ENCODE peak calls at places on chromosome 1, in eight cellular contexts. One of them, this sample, is unnamed.

GRCh38 chr1:171217658-171218443 is 30.4 kb upstream of the FMO1 start:
- DNase-seq in NB4: no peak
- DNase-seq in PC-3: no peak
- DNase-seq in psoas muscle: no peak
- DNase-seq in endothelial cell: no peak
- DNase-seq in A549: no peak
- DNase-seq in spleen: no peak
- DNase-seq in A673: no peak
- DNase-seq in this sample: no peak

GRCh38 chr1:79633456-79633855 is 626.9 kb upstream of the ADGRL4 start:
- DNase-seq in NB4: no peak
- DNase-seq in PC-3: peak; percentile 90
- DNase-seq in psoas muscle: no peak
- DNase-seq in endothelial cell: no peak
- DNase-seq in A549: no peak
- DNase-seq in spleen: no peak
- DNase-seq in A673: no peak
- DNase-seq in this sample: no peak

GRCh38 chr1:230031131-230031530 is 35.9 kb upstream of the GALNT2 start:
- DNase-seq in NB4: peak; percentile 55
- DNase-seq in PC-3: peak; percentile 86
- DNase-seq in psoas muscle: no peak
- DNase-seq in endothelial cell: no peak
- DNase-seq in A549: peak; percentile 24
- DNase-seq in spleen: no peak
- DNase-seq in A673: peak; percentile 18
- DNase-seq in this sample: no peak

GRCh38 chr1:165259236-165259635 is 97.3 kb downstream of the LMX1A start:
- DNase-seq in NB4: no peak
- DNase-seq in PC-3: peak; percentile 14
- DNase-seq in psoas muscle: no peak
- DNase-seq in endothelial cell: no peak
- DNase-seq in A549: no peak
- DNase-seq in spleen: no peak
- DNase-seq in A673: no peak
- DNase-seq in this sample: no peak

GRCh38 chr1:26913389-26913753 is 404 bp downstream of the NR0B2 start:
- DNase-seq in NB4: no peak
- DNase-seq in PC-3: no peak
- DNase-seq in psoas muscle: no peak
- DNase-seq in endothelial cell: no peak
- DNase-seq in A549: no peak
- DNase-seq in spleen: peak; percentile 65
- DNase-seq in A673: no peak
- DNase-seq in this sample: no peak

GRCh38 chr1:26471498-26472329 is 526 bp upstream of the HMGN2 start:
- DNase-seq in NB4: peak; percentile 95
- DNase-seq in PC-3: peak; percentile 59
- DNase-seq in psoas muscle: peak; percentile 83
- DNase-seq in endothelial cell: peak; percentile 67
- DNase-seq in A549: peak; percentile 76
- DNase-seq in spleen: peak; percentile 94
- DNase-seq in A673: peak; percentile 93
- DNase-seq in this sample: peak; percentile 72

GRCh38 chr1:94425821-94426484 is 7.8 kb downstream of the ABCD3 start:
- DNase-seq in NB4: no peak
- DNase-seq in PC-3: no peak
- DNase-seq in psoas muscle: no peak
- DNase-seq in endothelial cell: no peak
- DNase-seq in A549: no peak
- DNase-seq in spleen: no peak
- DNase-seq in A673: no peak
- DNase-seq in this sample: no peak

GRCh38 chr1:75053207-75053606 is 81.0 kb upstream of the LHX8 start:
- DNase-seq in NB4: peak; percentile 4
- DNase-seq in PC-3: peak; percentile 14
- DNase-seq in psoas muscle: no peak
- DNase-seq in endothelial cell: no peak
- DNase-seq in A549: peak; percentile 34
- DNase-seq in spleen: no peak
- DNase-seq in A673: no peak
- DNase-seq in this sample: no peak

GRCh38 chr1:28392027-28392652 is 22.6 kb downstream of the PHACTR4 start:
- DNase-seq in NB4: peak; percentile 82
- DNase-seq in PC-3: peak; percentile 64
- DNase-seq in psoas muscle: no peak
- DNase-seq in endothelial cell: no peak
- DNase-seq in A549: peak; percentile 73
- DNase-seq in spleen: no peak
- DNase-seq in A673: peak; percentile 34
- DNase-seq in this sample: no peak

GRCh38 chr1:44220755-44221154 is 7.5 kb downstream of the DMAP1 start:
- DNase-seq in NB4: no peak
- DNase-seq in PC-3: no peak
- DNase-seq in psoas muscle: no peak
- DNase-seq in endothelial cell: no peak
- DNase-seq in A549: no peak
- DNase-seq in spleen: no peak
- DNase-seq in A673: no peak
- DNase-seq in this sample: no peak

GRCh38 chr1:178931843-178932551 is 61.1 kb upstream of the ANGPTL1 start:
- DNase-seq in NB4: peak; percentile 93
- DNase-seq in PC-3: no peak
- DNase-seq in psoas muscle: peak; percentile 91
- DNase-seq in endothelial cell: no peak
- DNase-seq in A549: no peak
- DNase-seq in spleen: peak; percentile 80
- DNase-seq in A673: peak; percentile 60
- DNase-seq in this sample: no peak

GRCh38 chr1:103489881-103490280 is 35.6 kb upstream of the RNPC3 start:
- DNase-seq in NB4: no peak
- DNase-seq in PC-3: no peak
- DNase-seq in psoas muscle: no peak
- DNase-seq in endothelial cell: no peak
- DNase-seq in A549: peak; percentile 17
- DNase-seq in spleen: no peak
- DNase-seq in A673: peak; percentile 52
- DNase-seq in this sample: no peak

GRCh38 chr1:231359113-231359512 is 21.0 kb downstream of the SPRTN start:
- DNase-seq in NB4: peak; percentile 94
- DNase-seq in PC-3: peak; percentile 46
- DNase-seq in psoas muscle: peak; percentile 78
- DNase-seq in endothelial cell: no peak
- DNase-seq in A549: peak; percentile 39
- DNase-seq in spleen: no peak
- DNase-seq in A673: no peak
- DNase-seq in this sample: no peak

GRCh38 chr1:239952348-239953307 is 139.1 kb upstream of the FMN2 start:
- DNase-seq in NB4: peak; percentile 12
- DNase-seq in PC-3: peak; percentile 62
- DNase-seq in psoas muscle: no peak
- DNase-seq in endothelial cell: peak; percentile 36
- DNase-seq in A549: peak; percentile 31
- DNase-seq in spleen: no peak
- DNase-seq in A673: peak; percentile 15
- DNase-seq in this sample: peak; percentile 56

GRCh38 chr1:154419620-154420020 is 14.5 kb downstream of the IL6R start:
- DNase-seq in NB4: peak; percentile 81
- DNase-seq in PC-3: peak; percentile 79
- DNase-seq in psoas muscle: peak; percentile 96
- DNase-seq in endothelial cell: no peak
- DNase-seq in A549: peak; percentile 75
- DNase-seq in spleen: peak; percentile 89
- DNase-seq in A673: no peak
- DNase-seq in this sample: no peak

GRCh38 chr1:160520999-160521398 is 2.1 kb downstream of the SLAMF6 start:
- DNase-seq in NB4: no peak
- DNase-seq in PC-3: no peak
- DNase-seq in psoas muscle: no peak
- DNase-seq in endothelial cell: no peak
- DNase-seq in A549: no peak
- DNase-seq in spleen: no peak
- DNase-seq in A673: no peak
- DNase-seq in this sample: no peak

GRCh38 chr1:222157612-222158011 is 390.3 kb downstream of the HHIPL2 start:
- DNase-seq in NB4: no peak
- DNase-seq in PC-3: no peak
- DNase-seq in psoas muscle: no peak
- DNase-seq in endothelial cell: no peak
- DNase-seq in A549: no peak
- DNase-seq in spleen: no peak
- DNase-seq in A673: no peak
- DNase-seq in this sample: no peak

GRCh38 chr1:155322571-155322952 is 1.9 kb downstream of the RUSC1 start:
- DNase-seq in NB4: peak; percentile 41
- DNase-seq in PC-3: peak; percentile 30
- DNase-seq in psoas muscle: peak; percentile 62
- DNase-seq in endothelial cell: peak; percentile 47
- DNase-seq in A549: no peak
- DNase-seq in spleen: peak; percentile 83
- DNase-seq in A673: peak; percentile 22
- DNase-seq in this sample: peak; percentile 45

DNA sequence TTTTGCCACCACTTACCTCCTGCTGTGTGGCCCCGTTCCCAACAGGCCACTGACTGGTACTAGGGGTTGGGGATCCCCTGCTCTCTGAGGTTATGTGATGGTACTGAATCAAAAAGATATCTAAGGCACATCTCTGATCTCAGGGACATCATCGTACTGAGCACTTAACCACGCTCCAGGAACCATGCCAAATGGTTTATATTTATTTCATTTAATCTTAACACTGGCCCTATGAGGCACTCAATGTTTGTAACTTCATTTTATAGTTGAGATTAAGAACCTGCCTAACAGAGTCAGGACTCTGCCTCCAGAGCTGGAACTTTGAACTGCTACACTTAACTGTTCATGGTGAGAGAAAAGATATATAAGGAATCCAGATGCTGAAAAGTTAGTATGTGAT is 98.0 kb upstream of the HP1BP3 start:
- DNase-seq in NB4: no peak
- DNase-seq in PC-3: peak; percentile 15
- DNase-seq in psoas muscle: no peak
- DNase-seq in endothelial cell: no peak
- DNase-seq in A549: no peak
- DNase-seq in spleen: no peak
- DNase-seq in A673: no peak
- DNase-seq in this sample: no peak
- TF ChIP-seq CTCF in NB4: no peak
- TF ChIP-seq CTCF in PC-3: no peak
- TF ChIP-seq CTCF in psoas muscle: no peak
- TF ChIP-seq CTCF in endothelial cell: no peak
- TF ChIP-seq CTCF in A549: no peak
- TF ChIP-seq CTCF in spleen: no peak
- TF ChIP-seq CTCF in A673: no peak
- TF ChIP-seq CTCF in this sample: no peak

DNA sequence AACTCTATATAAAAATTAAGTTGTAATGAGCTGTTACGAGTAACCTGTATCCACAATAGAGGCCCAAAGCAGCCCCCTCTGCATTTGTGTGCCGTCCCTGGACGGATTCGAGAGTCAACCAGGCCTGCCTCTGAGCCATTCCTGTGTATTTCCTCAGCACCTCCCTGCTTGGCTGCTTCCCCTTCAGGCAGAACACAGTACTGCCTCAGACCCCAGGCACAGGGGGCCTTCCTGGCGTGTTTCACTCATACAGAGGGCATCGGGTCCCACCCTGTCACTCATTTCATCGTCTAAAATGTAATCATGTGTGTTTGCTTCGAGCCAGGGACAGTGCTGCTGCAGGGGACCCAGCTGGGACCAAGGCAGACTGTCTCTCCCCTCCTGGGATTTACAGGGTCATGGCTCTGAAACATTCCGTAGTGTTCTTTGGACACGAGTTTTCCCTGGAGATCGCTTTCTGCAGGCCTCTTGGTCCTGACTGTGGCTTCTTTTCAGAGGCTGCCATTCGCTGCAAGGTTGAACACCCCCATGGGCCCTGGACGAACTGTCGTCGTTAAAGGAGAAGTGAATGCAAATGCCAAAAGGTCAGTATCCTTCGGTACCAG is 19.4 kb downstream of the LGALS8 start:
- DNase-seq in NB4: no peak
- DNase-seq in PC-3: no peak
- DNase-seq in psoas muscle: no peak
- DNase-seq in endothelial cell: peak; percentile 20
- DNase-seq in A549: peak; percentile 14
- DNase-seq in spleen: no peak
- DNase-seq in A673: no peak
- DNase-seq in this sample: peak; percentile 21
- TF ChIP-seq CTCF in NB4: peak; percentile 8
- TF ChIP-seq CTCF in PC-3: no peak
- TF ChIP-seq CTCF in psoas muscle: no peak
- TF ChIP-seq CTCF in endothelial cell: peak; percentile 43
- TF ChIP-seq CTCF in A549: no peak
- TF ChIP-seq CTCF in spleen: no peak
- TF ChIP-seq CTCF in A673: no peak
- TF ChIP-seq CTCF in this sample: peak; percentile 32

DNA sequence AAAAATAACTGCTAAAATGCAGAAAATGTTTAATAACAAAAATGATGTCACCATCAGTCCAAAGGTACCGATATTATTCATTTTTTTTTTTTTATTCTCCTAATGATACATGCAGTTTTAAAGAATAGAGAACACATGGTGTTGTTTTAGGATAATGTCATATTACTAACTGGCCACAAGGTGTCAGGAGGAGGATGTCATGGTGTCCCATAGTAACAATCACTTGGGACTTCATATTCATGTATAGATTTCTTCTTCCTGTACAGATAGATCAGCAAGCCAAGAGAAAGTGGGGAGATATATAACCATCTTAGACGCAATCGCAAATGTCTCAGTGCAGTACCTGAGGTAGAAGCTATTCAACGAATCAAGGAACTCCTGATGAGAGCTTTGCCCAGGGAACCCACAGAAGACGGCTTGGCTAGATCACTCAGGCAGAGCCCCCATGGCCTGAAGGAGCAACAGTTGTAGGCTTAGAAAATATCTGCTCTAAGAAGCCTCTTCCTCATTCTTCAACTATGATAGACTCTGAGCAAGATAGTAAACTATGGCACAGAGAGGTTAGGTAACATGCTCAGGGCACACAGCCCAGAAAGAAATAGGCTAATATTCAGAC is 12.3 kb downstream of the OR2T11 start:
- DNase-seq in NB4: peak; percentile 75
- DNase-seq in PC-3: peak; percentile 64
- DNase-seq in psoas muscle: no peak
- DNase-seq in endothelial cell: no peak
- DNase-seq in A549: peak; percentile 54
- DNase-seq in spleen: no peak
- DNase-seq in A673: peak; percentile 74
- DNase-seq in this sample: no peak
- TF ChIP-seq CTCF in NB4: peak; percentile 45
- TF ChIP-seq CTCF in PC-3: peak; percentile 77
- TF ChIP-seq CTCF in psoas muscle: peak; percentile 52
- TF ChIP-seq CTCF in endothelial cell: peak; percentile 43
- TF ChIP-seq CTCF in A549: peak; percentile 43
- TF ChIP-seq CTCF in spleen: peak; percentile 56
- TF ChIP-seq CTCF in A673: peak; percentile 70
- TF ChIP-seq CTCF in this sample: peak; percentile 15

DNA sequence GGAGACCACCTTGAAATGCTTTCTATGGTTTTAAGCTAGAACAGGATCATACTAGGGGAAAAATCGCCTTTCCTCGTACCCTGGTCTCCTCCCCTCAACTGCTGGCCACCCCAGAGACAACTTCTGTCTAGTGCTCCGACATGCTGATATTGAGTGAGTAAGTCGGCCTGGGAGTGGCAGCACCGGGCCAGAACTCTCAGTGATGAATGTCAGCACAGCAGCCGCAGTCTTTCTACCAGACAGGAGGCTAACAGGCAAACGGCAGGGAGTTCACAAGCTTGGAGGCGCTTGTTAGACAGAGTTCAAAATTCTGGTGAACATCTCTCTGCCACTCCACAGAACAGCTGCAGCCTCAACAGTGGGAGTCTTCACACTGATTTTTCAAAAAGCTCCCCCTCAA is 716.9 kb downstream of the ADGRL2 start:
- DNase-seq in NB4: no peak
- DNase-seq in PC-3: peak; percentile 17
- DNase-seq in psoas muscle: no peak
- DNase-seq in endothelial cell: peak; percentile 7
- DNase-seq in A549: no peak
- DNase-seq in spleen: peak; percentile 60
- DNase-seq in A673: no peak
- DNase-seq in this sample: peak; percentile 26
- TF ChIP-seq CTCF in NB4: no peak
- TF ChIP-seq CTCF in PC-3: no peak
- TF ChIP-seq CTCF in psoas muscle: no peak
- TF ChIP-seq CTCF in endothelial cell: no peak
- TF ChIP-seq CTCF in A549: no peak
- TF ChIP-seq CTCF in spleen: no peak
- TF ChIP-seq CTCF in A673: no peak
- TF ChIP-seq CTCF in this sample: no peak